ENCODE peak calls at places on chromosomes 5 and 9, in four cellular contexts. P is iris pigment epithelial cell, S is GM23248, O is mucosa of descending colon. M is an unnamed sample.

GRCh38 chr5:135979510-135979909 is 24.7 kb upstream of the LECT2 start:
- DNase-seq in S (peak), P (peak), O (no peak), M (no peak)

GRCh38 chr5:122099060-122099790 is 21.2 kb upstream of the LOX start:
- DNase-seq in P (peak), S (peak), O (no peak), M (no peak)

GRCh38 chr5:52476346-52476745 is 311.4 kb upstream of the ITGA1 start:
- DNase-seq in O (no peak), S (no peak), P (no peak), M (no peak)

GRCh38 chr5:65199988-65200668 is 281.6 kb downstream of the ADAMTS6 start:
- DNase-seq in O (no peak), S (peak), P (peak), M (no peak)

GRCh38 chr5:78552729-78553341 is 95.7 kb downstream of the LHFPL2 start:
- DNase-seq in O (no peak), S (no peak), P (no peak), M (no peak)

GRCh38 chr5:137743031-137743640 is 7.2 kb upstream of the KLHL3 start:
- DNase-seq in P (peak), S (peak), O (no peak), M (peak)

GRCh38 chr5:169970911-169971436 is 9.3 kb downstream of the INSYN2B start:
- DNase-seq in S (peak), O (no peak), P (peak), M (no peak)

GRCh38 chr5:172925336-172925948 is 33.8 kb upstream of the RPL26L1 start:
- DNase-seq in O (no peak), S (no peak), P (no peak), M (no peak)

GRCh38 chr5:181053760-181054122 is 13.7 kb downstream of the BTNL9 start:
- DNase-seq in S (peak), O (no peak), P (no peak), M (no peak)

GRCh38 chr5:134007581-134008256 is 2.9 kb upstream of the VDAC1 start:
- DNase-seq in S (no peak), P (peak), O (peak), M (no peak)

GRCh38 chr5:98836175-98836574 is 62.7 kb downstream of the RGMB start:
- DNase-seq in P (no peak), S (peak), O (no peak), M (no peak)

GRCh38 chr5:151215546-151215880 is 8.4 kb downstream of the CCDC69 start:
- DNase-seq in P (no peak), S (no peak), O (no peak), M (no peak)

GRCh38 chr9:11821541-11821940 is 871.6 kb upstream of the TYRP1 start:
- DNase-seq in P (no peak), S (no peak), O (no peak), M (no peak)

GRCh38 chr5:80216753-80217596 is 38.9 kb downstream of the SERINC5 start:
- DNase-seq in O (no peak), S (peak), P (no peak), M (no peak)

GRCh38 chr5:15459200-15459599 is 40.8 kb upstream of the FBXL7 start:
- DNase-seq in S (no peak), O (no peak), P (no peak), M (no peak)

GRCh38 chr5:74624501-74624900 is 16.0 kb downstream of the ENC1 start:
- DNase-seq in P (no peak), O (no peak), S (no peak), M (no peak)

GRCh38 chr5:82760856-82761255 is 316.3 kb downstream of the TMEM167A start:
- DNase-seq in S (no peak), P (no peak), O (no peak), M (no peak)

GRCh38 chr5:44835693-44836092 is 26.9 kb downstream of the MRPS30 start:
- DNase-seq in S (no peak), P (no peak), O (no peak), M (no peak)

GRCh38 chr9:94740191-94740874 is 13.8 kb downstream of the AOPEP start:
- DNase-seq in S (no peak), P (no peak), O (no peak), M (no peak)

GRCh38 chr5:173670791-173671120 is 54.3 kb upstream of the BOD1 start:
- DNase-seq in O (no peak), S (peak), P (no peak), M (no peak)

GRCh38 chr9:113651896-113652295 is 188.4 kb downstream of the RGS3 start:
- DNase-seq in S (no peak), P (no peak), O (no peak), M (no peak)

GRCh38 chr5:10583663-10584572 is 20.0 kb downstream of the ANKRD33B start:
- DNase-seq in O (no peak), P (no peak), S (no peak), M (no peak)

GRCh38 chr5:174410716-174411512 is 313.5 kb upstream of the MSX2 start:
- DNase-seq in O (no peak), S (peak), P (peak), M (no peak)

GRCh38 chr5:69364414-69364813 is 4.9 kb downstream of the AK6 start:
- DNase-seq in P (peak), S (peak), O (no peak), M (no peak)

GRCh38 chr9:137397675-137398423 is 25.1 kb downstream of the EXD3 start:
- DNase-seq in S (no peak), O (peak), P (no peak), M (no peak)

GRCh38 chr9:129482521-129483466 is 138.1 kb downstream of the C9orf50 start:
- DNase-seq in S (peak), P (peak), O (peak), M (no peak)

GRCh38 chr5:89191374-89191773 is 308.4 kb upstream of the MEF2C start:
- DNase-seq in S (no peak), O (no peak), P (no peak), M (no peak)